ENCODE peak calls at places on chromosomes 2 and 18, in five cellular contexts. O is H1, H is K562, J is GM12878, V is HepG2. B is an unnamed sample.

GRCh38 chr2:171878481-171878993 is 15.5 kb downstream of the SLC25A12 start:
- DNase-seq in O (no peak), V (peak; percentile 56), H (peak; percentile 73), J (no peak), B (no peak)

GRCh38 chr2:165371356-165371755 is 98.1 kb upstream of the CSRNP3 start:
- DNase-seq in O (no peak), J (no peak), V (no peak), H (no peak), B (no peak)

GRCh38 chr2:171529914-171530313 is 7.6 kb downstream of the CYBRD1 start:
- DNase-seq in V (no peak), H (peak; percentile 48), O (no peak), J (no peak), B (no peak)

GRCh38 chr18:69992776-69993175 is 45.1 kb upstream of the CD226 start:
- DNase-seq in O (no peak), J (no peak), V (no peak), H (no peak), B (no peak)

GRCh38 chr2:146716591-146716990 is 1128.2 kb upstream of the ACVR2A start:
- DNase-seq in O (no peak), H (no peak), J (no peak), V (no peak), B (no peak)

GRCh38 chr2:3078684-3079083 is 298.9 kb downstream of the EIPR1 start:
- DNase-seq in H (no peak), V (no peak), J (no peak), O (no peak), B (no peak)

GRCh38 chr2:44130441-44130840 is 38.2 kb upstream of the PPM1B start:
- DNase-seq in V (no peak), O (no peak), H (peak; percentile 8), J (no peak), B (no peak)

GRCh38 chr2:172806426-172807008 is 70.9 kb downstream of the RAPGEF4 start:
- DNase-seq in O (no peak), J (no peak), H (peak; percentile 30), V (peak; percentile 42), B (no peak)

GRCh38 chr2:175621847-175622246 is 380.2 kb downstream of the LNPK start:
- DNase-seq in J (no peak), O (no peak), V (no peak), H (peak; percentile 31), B (no peak)

GRCh38 chr18:23155537-23155936 is 20.3 kb downstream of the CABLES1 start:
- DNase-seq in V (no peak), J (no peak), H (no peak), O (no peak), B (no peak)

GRCh38 chr18:70046207-70046606 is 98.5 kb upstream of the CD226 start:
- DNase-seq in V (no peak), O (no peak), J (no peak), H (no peak), B (no peak)

GRCh38 chr2:96847586-96847985 is 3.8 kb upstream of the ANKRD23 start:
- DNase-seq in H (no peak), V (no peak), O (no peak), J (no peak), B (no peak)

GRCh38 chr18:37341016-37341415 is 224.6 kb downstream of the CELF4 start:
- DNase-seq in J (no peak), H (no peak), O (no peak), V (no peak), B (no peak)

GRCh38 chr18:37341473-37342086 is 224.0 kb downstream of the CELF4 start:
- DNase-seq in H (no peak), O (no peak), V (no peak), J (no peak), B (no peak)

GRCh38 chr18:37346048-37346447 is 219.6 kb downstream of the CELF4 start:
- DNase-seq in H (no peak), V (no peak), J (no peak), O (no peak), B (no peak)

GRCh38 chr18:37339701-37340215 is 225.8 kb downstream of the CELF4 start:
- DNase-seq in V (no peak), O (no peak), J (no peak), H (no peak), B (no peak)

GRCh38 chr18:37343542-37343851 is 222.1 kb downstream of the CELF4 start:
- DNase-seq in O (no peak), J (no peak), H (no peak), V (no peak), B (no peak)
- TF ChIP-seq ATF2 in O (no peak), J (no peak), H (no peak), V (no peak), B (no peak)

GRCh38 chr2:231483398-231484329 is 19.4 kb upstream of the NCL start:
- DNase-seq in J (no peak), H (no peak), V (no peak), O (no peak), B (peak; percentile 35)
- TF ChIP-seq ATF2 in J (no peak), H (no peak), V (no peak), O (no peak), B (no peak)

GRCh38 chr2:207162319-207162718 is 3.4 kb downstream of the KLF7 start:
- DNase-seq in O (no peak), H (no peak), J (no peak), V (no peak), B (no peak)

GRCh38 chr2:207161724-207162123 is 4.0 kb downstream of the KLF7 start:
- DNase-seq in O (no peak), J (no peak), V (no peak), H (no peak), B (no peak)

GRCh38 chr2:207163815-207164747 is 1.7 kb downstream of the KLF7 start:
- DNase-seq in J (no peak), V (peak; percentile 37), H (no peak), O (no peak), B (no peak)

GRCh38 chr2:207161247-207161646 is 4.5 kb downstream of the KLF7 start:
- DNase-seq in O (no peak), J (no peak), V (no peak), H (no peak), B (no peak)

GRCh38 chr2:207163053-207163814 is 2.5 kb downstream of the KLF7 start:
- DNase-seq in V (peak; percentile 75), J (no peak), O (no peak), H (no peak), B (no peak)
- TF ChIP-seq ATF2 in V (no peak), J (no peak), O (no peak), H (no peak), B (no peak)

DNA sequence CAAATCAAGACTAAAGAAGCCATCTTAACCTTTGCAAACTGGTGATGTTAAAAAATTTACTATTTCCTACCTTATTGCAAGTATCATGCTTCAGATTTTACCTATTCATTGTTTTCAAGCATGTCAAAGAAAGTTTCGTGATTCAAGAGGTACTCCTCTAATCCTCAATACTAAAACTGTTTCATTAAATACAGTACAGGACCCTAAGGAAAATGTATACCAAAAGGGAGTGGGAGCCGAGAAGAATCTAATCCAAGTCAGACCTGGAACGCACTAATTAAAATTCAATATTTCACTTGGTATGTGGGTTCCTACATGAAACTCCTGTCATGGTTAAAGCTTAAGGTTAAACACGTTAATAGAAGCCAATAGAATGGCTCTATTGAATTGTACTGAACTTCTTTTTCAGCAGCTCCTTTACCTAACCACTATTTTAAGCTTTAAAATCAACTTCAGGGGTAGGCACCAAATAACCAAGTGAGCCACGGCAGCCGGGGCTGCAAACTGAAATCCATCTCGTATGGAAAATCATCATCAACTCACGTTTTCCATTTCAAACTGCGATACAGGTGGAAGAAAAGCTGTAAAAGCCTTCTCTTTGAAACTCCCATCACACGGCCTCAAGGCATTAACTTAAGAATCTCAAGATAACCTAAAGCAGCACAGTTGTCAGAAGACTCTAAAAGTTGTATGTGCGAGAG is 188.8 kb downstream of the ZEB2 start:
- DNase-seq in J (no peak), H (no peak), O (no peak), V (no peak), B (no peak)
- TF ChIP-seq ATF2 in J (no peak), H (no peak), O (no peak), V (no peak), B (no peak)

GRCh38 chr18:35371412-35372195 is 5.5 kb downstream of the ZNF396 start:
- DNase-seq in O (no peak), V (no peak), H (no peak), J (no peak), B (no peak)

GRCh38 chr18:35369126-35369525 is 8.0 kb downstream of the ZNF396 start:
- DNase-seq in O (no peak), V (no peak), J (no peak), H (no peak), B (no peak)
- TF ChIP-seq ATF2 in O (no peak), V (no peak), J (no peak), H (no peak), B (no peak)

GRCh38 chr2:161650116-161651015 is 26.1 kb downstream of the SLC4A10 start:
- DNase-seq in J (no peak), O (no peak), H (no peak), V (no peak), B (no peak)
- TF ChIP-seq ATF2 in J (no peak), O (no peak), H (no peak), V (no peak), B (no peak)

GRCh38 chr2:218271487-218271797 is 1.1 kb downstream of the PNKD start:
- DNase-seq in J (no peak), V (no peak), H (no peak), O (no peak), B (no peak)

GRCh38 chr2:218272531-218273212 is 2.4 kb downstream of the PNKD start:
- DNase-seq in J (peak; percentile 59), H (peak; percentile 69), O (no peak), V (peak; percentile 84), B (peak; percentile 88)

GRCh38 chr2:218270721-218271486 is 585 bp downstream of the PNKD start:
- DNase-seq in V (no peak), O (no peak), J (no peak), H (no peak), B (no peak)

GRCh38 chr2:218273908-218274249 is 3.6 kb downstream of the PNKD start:
- DNase-seq in V (no peak), H (no peak), J (no peak), O (no peak), B (no peak)

DNA sequence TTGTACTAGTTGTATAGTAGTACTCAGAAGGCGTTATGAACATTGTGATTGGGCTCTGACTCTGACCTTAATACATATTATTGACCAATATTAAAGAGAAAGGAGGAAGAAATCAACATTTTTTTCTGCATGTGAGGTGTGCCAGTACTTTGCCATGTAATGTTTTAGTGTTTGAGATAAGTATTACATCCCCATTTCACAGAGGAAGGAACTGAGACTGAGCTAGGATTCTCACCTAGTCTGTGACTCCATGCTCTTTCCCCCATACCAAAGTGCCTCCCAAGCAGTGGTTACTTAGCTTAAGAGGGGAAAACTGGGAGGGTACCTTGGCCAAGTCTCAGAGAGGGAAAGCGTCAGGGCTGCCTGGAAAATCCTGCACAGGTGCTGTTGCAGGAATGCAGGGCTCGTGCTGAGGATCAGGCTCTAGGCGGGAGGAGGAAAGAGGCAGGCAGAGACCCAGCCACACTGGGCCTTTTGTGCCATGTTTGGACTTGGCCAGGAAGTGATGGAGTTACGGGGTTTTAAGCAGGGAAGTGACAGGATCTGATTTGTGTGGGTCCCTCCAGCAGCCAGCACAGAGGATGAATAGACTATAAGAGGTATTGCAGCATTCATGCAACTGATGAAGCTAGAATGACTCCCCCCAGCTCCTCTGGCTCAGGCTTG is 1.7 kb downstream of the PNKD start:
- DNase-seq in O (no peak), J (no peak), H (no peak), V (no peak), B (no peak)
- TF ChIP-seq ATF2 in O (no peak), J (no peak), H (no peak), V (no peak), B (no peak)

GRCh38 chr2:193156480-193156879 is 961.7 kb upstream of the TMEFF2 start:
- DNase-seq in H (no peak), O (no peak), J (no peak), V (no peak), B (no peak)
- TF ChIP-seq ATF2 in H (no peak), O (no peak), J (no peak), V (no peak), B (no peak)